ENCODE peak calls at places on chromosomes 5 and 9, in eight cellular contexts. One of them, this sample, is unnamed. For H3K4me1, the result is how much of the 10 kb centered on the place peaks cover.

GRCh38 chr5:78508231-78508765 is 140.3 kb downstream of the LHFPL2 start:
- DNase-seq in colonic mucosa: no peak
- DNase-seq in CD8-positive, alpha-beta T cell: no peak
- DNase-seq in body of pancreas: no peak
- DNase-seq in psoas muscle: no peak
- DNase-seq in uterus: no peak
- DNase-seq in breast epithelium: no peak
- DNase-seq in stomach: no peak
- DNase-seq in this sample: no peak

GRCh38 chr5:14806452-14806851 is 65.1 kb downstream of the ANKH start:
- DNase-seq in colonic mucosa: no peak
- DNase-seq in CD8-positive, alpha-beta T cell: no peak
- DNase-seq in body of pancreas: peak
- DNase-seq in psoas muscle: peak
- DNase-seq in uterus: no peak
- DNase-seq in breast epithelium: no peak
- DNase-seq in stomach: no peak
- DNase-seq in this sample: peak

GRCh38 chr5:80985600-80986228 is 25.6 kb downstream of the RASGRF2 start:
- DNase-seq in colonic mucosa: no peak
- DNase-seq in CD8-positive, alpha-beta T cell: no peak
- DNase-seq in body of pancreas: no peak
- DNase-seq in psoas muscle: no peak
- DNase-seq in uterus: peak
- DNase-seq in breast epithelium: no peak
- DNase-seq in stomach: no peak
- DNase-seq in this sample: no peak

GRCh38 chr9:89781838-89782237 is 177.0 kb downstream of the GADD45G start:
- DNase-seq in colonic mucosa: no peak
- DNase-seq in CD8-positive, alpha-beta T cell: no peak
- DNase-seq in body of pancreas: no peak
- DNase-seq in psoas muscle: no peak
- DNase-seq in uterus: no peak
- DNase-seq in breast epithelium: no peak
- DNase-seq in stomach: no peak
- DNase-seq in this sample: peak

GRCh38 chr9:81529556-81530193 is 159.7 kb downstream of the TLE1 start:
- DNase-seq in colonic mucosa: no peak
- DNase-seq in CD8-positive, alpha-beta T cell: no peak
- DNase-seq in body of pancreas: peak
- DNase-seq in psoas muscle: peak
- DNase-seq in uterus: no peak
- DNase-seq in breast epithelium: no peak
- DNase-seq in stomach: peak
- DNase-seq in this sample: no peak

GRCh38 chr9:90025816-90026215 is 421.0 kb downstream of the GADD45G start:
- DNase-seq in colonic mucosa: no peak
- DNase-seq in CD8-positive, alpha-beta T cell: no peak
- DNase-seq in body of pancreas: no peak
- DNase-seq in psoas muscle: no peak
- DNase-seq in uterus: no peak
- DNase-seq in breast epithelium: no peak
- DNase-seq in stomach: no peak
- DNase-seq in this sample: no peak

GRCh38 chr5:89668821-89669220 is 740.7 kb downstream of the CETN3 start:
- DNase-seq in colonic mucosa: no peak
- DNase-seq in CD8-positive, alpha-beta T cell: no peak
- DNase-seq in body of pancreas: no peak
- DNase-seq in psoas muscle: no peak
- DNase-seq in uterus: no peak
- DNase-seq in breast epithelium: no peak
- DNase-seq in stomach: no peak
- DNase-seq in this sample: no peak

GRCh38 chr5:172909931-172910502 is 49.2 kb upstream of the RPL26L1 start:
- DNase-seq in colonic mucosa: no peak
- DNase-seq in CD8-positive, alpha-beta T cell: no peak
- DNase-seq in body of pancreas: no peak
- DNase-seq in psoas muscle: no peak
- DNase-seq in uterus: no peak
- DNase-seq in breast epithelium: no peak
- DNase-seq in stomach: no peak
- DNase-seq in this sample: no peak

GRCh38 chr9:18480649-18481048 is 6.7 kb downstream of the ADAMTSL1 start:
- DNase-seq in colonic mucosa: no peak
- DNase-seq in CD8-positive, alpha-beta T cell: no peak
- DNase-seq in body of pancreas: no peak
- DNase-seq in psoas muscle: no peak
- DNase-seq in uterus: no peak
- DNase-seq in breast epithelium: no peak
- DNase-seq in stomach: no peak
- DNase-seq in this sample: no peak

GRCh38 chr9:18478517-18479361 is 4.8 kb downstream of the ADAMTSL1 start:
- DNase-seq in colonic mucosa: no peak
- DNase-seq in CD8-positive, alpha-beta T cell: no peak
- DNase-seq in body of pancreas: no peak
- DNase-seq in psoas muscle: no peak
- DNase-seq in uterus: peak
- DNase-seq in breast epithelium: no peak
- DNase-seq in stomach: no peak
- DNase-seq in this sample: no peak

GRCh38 chr9:18477121-18477705 is 3.3 kb downstream of the ADAMTSL1 start:
- DNase-seq in colonic mucosa: no peak
- DNase-seq in CD8-positive, alpha-beta T cell: no peak
- DNase-seq in body of pancreas: no peak
- DNase-seq in psoas muscle: no peak
- DNase-seq in uterus: no peak
- DNase-seq in breast epithelium: no peak
- DNase-seq in stomach: no peak
- DNase-seq in this sample: no peak

GRCh38 chr9:18477719-18478118 is 3.8 kb downstream of the ADAMTSL1 start:
- DNase-seq in colonic mucosa: no peak
- DNase-seq in CD8-positive, alpha-beta T cell: no peak
- DNase-seq in body of pancreas: no peak
- DNase-seq in psoas muscle: no peak
- DNase-seq in uterus: no peak
- DNase-seq in breast epithelium: no peak
- DNase-seq in stomach: no peak
- DNase-seq in this sample: no peak

GRCh38 chr9:18479405-18479804 is 5.5 kb downstream of the ADAMTSL1 start:
- DNase-seq in colonic mucosa: no peak
- DNase-seq in CD8-positive, alpha-beta T cell: no peak
- DNase-seq in body of pancreas: no peak
- DNase-seq in psoas muscle: no peak
- DNase-seq in uterus: no peak
- DNase-seq in breast epithelium: no peak
- DNase-seq in stomach: no peak
- DNase-seq in this sample: no peak
- H3K4me3 ChIP-seq in colonic mucosa: no peak
- H3K4me3 ChIP-seq in CD8-positive, alpha-beta T cell: no peak
- H3K4me3 ChIP-seq in body of pancreas: no peak
- H3K4me3 ChIP-seq in psoas muscle: no peak
- H3K4me3 ChIP-seq in uterus: no peak
- H3K4me3 ChIP-seq in breast epithelium: no peak
- H3K4me3 ChIP-seq in stomach: no peak
- H3K4me3 ChIP-seq in this sample: no peak

DNA sequence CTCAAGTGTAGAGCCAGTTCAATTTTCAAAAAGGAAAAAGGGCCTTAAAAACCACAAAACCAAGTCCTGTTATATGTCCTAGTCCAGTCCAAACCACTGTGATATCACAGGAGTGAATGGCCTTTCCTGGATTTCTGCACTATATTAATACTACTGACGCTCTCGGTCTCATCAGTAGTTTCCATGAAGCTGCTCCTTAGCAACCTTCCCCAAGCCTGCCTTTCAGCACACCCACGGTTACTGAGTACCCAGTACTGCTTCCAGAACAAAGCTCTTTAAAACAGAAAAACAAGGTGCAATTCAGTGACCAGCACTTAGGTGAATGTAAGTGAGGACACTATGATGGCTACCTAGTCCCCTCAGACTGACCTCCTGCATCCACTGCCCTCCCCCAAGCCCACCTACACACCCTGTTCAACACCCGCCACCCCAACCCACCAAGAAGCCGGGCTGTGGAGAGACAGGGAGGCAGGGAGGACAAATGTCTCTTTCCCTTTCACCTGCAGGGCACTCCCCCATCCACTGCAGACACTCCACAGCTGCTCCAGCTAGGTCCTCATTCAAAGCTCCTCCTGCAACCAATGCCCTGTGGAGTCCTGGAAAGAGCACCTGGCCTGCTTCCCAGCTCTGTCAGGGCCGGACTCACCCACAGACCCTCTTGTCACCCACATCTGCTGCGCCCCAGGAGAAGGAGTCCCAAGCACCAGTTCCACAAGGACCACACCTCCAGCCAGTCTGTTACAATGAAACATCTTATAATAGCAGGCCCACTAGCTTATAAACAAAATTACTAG is 25.9 kb downstream of the PSMB7 start:
- DNase-seq in colonic mucosa: no peak
- DNase-seq in CD8-positive, alpha-beta T cell: no peak
- DNase-seq in body of pancreas: peak
- DNase-seq in psoas muscle: no peak
- DNase-seq in uterus: no peak
- DNase-seq in breast epithelium: no peak
- DNase-seq in stomach: no peak
- DNase-seq in this sample: no peak
- H3K4me1 ChIP-seq in colonic mucosa: under half
- H3K4me1 ChIP-seq in CD8-positive, alpha-beta T cell: under half
- H3K4me1 ChIP-seq in body of pancreas: half or more
- H3K4me1 ChIP-seq in psoas muscle: half or more
- H3K4me1 ChIP-seq in uterus: under half
- H3K4me1 ChIP-seq in breast epithelium: under half
- H3K4me1 ChIP-seq in stomach: under half
- H3K4me1 ChIP-seq in this sample: under half

GRCh38 chr5:175848676-175849075 is 22.7 kb upstream of the CPLX2 start:
- DNase-seq in colonic mucosa: no peak
- DNase-seq in CD8-positive, alpha-beta T cell: no peak
- DNase-seq in body of pancreas: no peak
- DNase-seq in psoas muscle: no peak
- DNase-seq in uterus: no peak
- DNase-seq in breast epithelium: no peak
- DNase-seq in stomach: no peak
- DNase-seq in this sample: no peak

GRCh38 chr5:175846332-175846731 is 25.0 kb upstream of the CPLX2 start:
- DNase-seq in colonic mucosa: no peak
- DNase-seq in CD8-positive, alpha-beta T cell: no peak
- DNase-seq in body of pancreas: no peak
- DNase-seq in psoas muscle: no peak
- DNase-seq in uterus: no peak
- DNase-seq in breast epithelium: no peak
- DNase-seq in stomach: no peak
- DNase-seq in this sample: no peak

GRCh38 chr5:175849153-175849552 is 22.2 kb upstream of the CPLX2 start:
- DNase-seq in colonic mucosa: no peak
- DNase-seq in CD8-positive, alpha-beta T cell: no peak
- DNase-seq in body of pancreas: no peak
- DNase-seq in psoas muscle: no peak
- DNase-seq in uterus: no peak
- DNase-seq in breast epithelium: no peak
- DNase-seq in stomach: no peak
- DNase-seq in this sample: no peak

GRCh38 chr5:175847061-175847460 is 24.3 kb upstream of the CPLX2 start:
- DNase-seq in colonic mucosa: no peak
- DNase-seq in CD8-positive, alpha-beta T cell: no peak
- DNase-seq in body of pancreas: no peak
- DNase-seq in psoas muscle: no peak
- DNase-seq in uterus: no peak
- DNase-seq in breast epithelium: no peak
- DNase-seq in stomach: no peak
- DNase-seq in this sample: no peak

DNA sequence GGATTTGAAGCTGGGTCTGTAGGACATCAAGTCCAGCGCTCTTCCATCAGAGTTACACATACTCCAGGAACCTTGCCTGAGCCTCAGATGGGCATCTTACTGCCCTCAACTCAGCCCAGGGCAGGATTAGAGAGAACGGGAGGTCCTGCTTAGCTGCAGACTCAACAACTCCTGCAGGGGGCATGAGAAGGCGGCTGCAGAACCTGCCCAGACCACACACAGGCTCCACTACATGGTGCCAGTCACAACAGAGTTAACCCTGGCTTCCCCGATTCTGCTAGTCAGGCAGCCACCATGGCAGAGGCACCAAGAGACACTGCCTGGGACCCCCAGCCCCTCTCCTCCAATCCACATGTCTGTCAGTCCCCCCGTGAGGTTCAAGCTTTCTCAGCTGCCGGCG is 23.9 kb upstream of the CPLX2 start:
- DNase-seq in colonic mucosa: no peak
- DNase-seq in CD8-positive, alpha-beta T cell: no peak
- DNase-seq in body of pancreas: no peak
- DNase-seq in psoas muscle: no peak
- DNase-seq in uterus: no peak
- DNase-seq in breast epithelium: no peak
- DNase-seq in stomach: no peak
- DNase-seq in this sample: peak
- TF ChIP-seq CTCF in colonic mucosa: no peak
- TF ChIP-seq CTCF in CD8-positive, alpha-beta T cell: no peak
- TF ChIP-seq CTCF in body of pancreas: no peak
- TF ChIP-seq CTCF in psoas muscle: no peak
- TF ChIP-seq CTCF in uterus: no peak
- TF ChIP-seq CTCF in breast epithelium: no peak
- TF ChIP-seq CTCF in stomach: no peak
- TF ChIP-seq CTCF in this sample: peak

GRCh38 chr9:35675732-35676392 is 2.1 kb downstream of the CA9 start:
- DNase-seq in colonic mucosa: peak
- DNase-seq in CD8-positive, alpha-beta T cell: peak
- DNase-seq in body of pancreas: peak
- DNase-seq in psoas muscle: no peak
- DNase-seq in uterus: peak
- DNase-seq in breast epithelium: no peak
- DNase-seq in stomach: peak
- DNase-seq in this sample: peak

GRCh38 chr9:35673998-35674361 is 252 bp downstream of the CA9 start:
- DNase-seq in colonic mucosa: no peak
- DNase-seq in CD8-positive, alpha-beta T cell: no peak
- DNase-seq in body of pancreas: no peak
- DNase-seq in psoas muscle: no peak
- DNase-seq in uterus: no peak
- DNase-seq in breast epithelium: no peak
- DNase-seq in stomach: no peak
- DNase-seq in this sample: no peak

GRCh38 chr9:35675204-35675603 is 1.5 kb downstream of the CA9 start:
- DNase-seq in colonic mucosa: no peak
- DNase-seq in CD8-positive, alpha-beta T cell: no peak
- DNase-seq in body of pancreas: no peak
- DNase-seq in psoas muscle: no peak
- DNase-seq in uterus: peak
- DNase-seq in breast epithelium: no peak
- DNase-seq in stomach: no peak
- DNase-seq in this sample: no peak

GRCh38 chr9:35669331-35670145 is 4.2 kb upstream of the CA9 start:
- DNase-seq in colonic mucosa: peak
- DNase-seq in CD8-positive, alpha-beta T cell: no peak
- DNase-seq in body of pancreas: peak
- DNase-seq in psoas muscle: no peak
- DNase-seq in uterus: no peak
- DNase-seq in breast epithelium: no peak
- DNase-seq in stomach: peak
- DNase-seq in this sample: no peak

DNA sequence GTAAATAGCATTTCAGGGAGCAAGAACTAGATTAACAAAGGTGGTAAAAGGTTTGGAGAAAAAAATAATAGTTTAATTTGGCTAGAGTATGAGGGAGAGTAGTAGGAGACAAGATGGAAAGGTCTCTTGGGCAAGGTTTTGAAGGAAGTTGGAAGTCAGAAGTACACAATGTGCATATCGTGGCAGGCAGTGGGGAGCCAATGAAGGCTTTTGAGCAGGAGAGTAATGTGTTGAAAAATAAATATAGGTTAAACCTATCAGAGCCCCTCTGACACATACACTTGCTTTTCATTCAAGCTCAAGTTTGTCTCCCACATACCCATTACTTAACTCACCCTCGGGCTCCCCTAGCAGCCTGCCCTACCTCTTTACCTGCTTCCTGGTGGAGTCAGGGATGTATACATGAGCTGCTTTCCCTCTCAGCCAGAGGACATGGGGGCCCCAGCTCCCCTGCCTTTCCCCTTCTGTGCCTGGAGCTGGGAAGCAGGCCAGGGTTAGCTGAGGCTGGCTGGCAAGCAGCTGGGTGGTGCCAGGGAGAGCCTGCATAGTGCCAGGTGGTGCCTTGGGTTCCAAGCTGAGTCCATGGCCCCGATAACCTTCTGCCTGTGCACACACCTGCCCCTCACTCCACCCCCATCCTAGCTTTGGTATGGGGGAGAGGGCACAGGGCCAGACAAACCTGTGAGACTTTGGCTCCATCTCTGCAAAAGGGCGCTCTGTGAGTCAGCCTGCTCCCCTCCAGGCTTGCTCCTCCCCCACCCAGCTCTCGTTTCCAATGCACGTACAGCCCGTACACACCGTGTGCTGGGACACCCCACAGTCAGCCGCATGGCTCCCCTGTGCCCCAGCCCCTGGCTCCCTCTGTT is at the start of gene CA9:
- DNase-seq in colonic mucosa: peak
- DNase-seq in CD8-positive, alpha-beta T cell: no peak
- DNase-seq in body of pancreas: peak
- DNase-seq in psoas muscle: no peak
- DNase-seq in uterus: peak
- DNase-seq in breast epithelium: no peak
- DNase-seq in stomach: peak
- DNase-seq in this sample: no peak
- H3K4me3 ChIP-seq in colonic mucosa: no peak
- H3K4me3 ChIP-seq in CD8-positive, alpha-beta T cell: no peak
- H3K4me3 ChIP-seq in body of pancreas: no peak
- H3K4me3 ChIP-seq in psoas muscle: no peak
- H3K4me3 ChIP-seq in uterus: no peak
- H3K4me3 ChIP-seq in breast epithelium: no peak
- H3K4me3 ChIP-seq in stomach: peak
- H3K4me3 ChIP-seq in this sample: no peak

This sample was measured in endodermal cell.